ENCODE peak calls at places on chromosomes 12 and 14, in ten cellular contexts. One of them, this sample, is unnamed.

GRCh38 chr14:68346540-68347232 is 446.2 kb downstream of the ZFP36L1 start:
- DNase-seq in HFFc6: no peak
- DNase-seq in sigmoid colon: no peak
- DNase-seq in H1: no peak
- DNase-seq in K562: no peak
- DNase-seq in WTC11: no peak
- DNase-seq in breast epithelium: no peak
- DNase-seq in fibroblast of pulmonary artery: peak
- DNase-seq in brain microvascular endothelial cell: no peak
- DNase-seq in body of pancreas: no peak
- DNase-seq in this sample: no peak

GRCh38 chr14:103896578-103896977 is 31.7 kb upstream of the TDRD9 start:
- DNase-seq in body of pancreas: no peak
- DNase-seq in HFFc6: no peak
- DNase-seq in fibroblast of pulmonary artery: no peak
- DNase-seq in H1: no peak
- DNase-seq in breast epithelium: no peak
- DNase-seq in K562: no peak
- DNase-seq in WTC11: no peak
- DNase-seq in sigmoid colon: no peak
- DNase-seq in brain microvascular endothelial cell: no peak
- DNase-seq in this sample: no peak

GRCh38 chr12:11446372-11446771 is 51.0 kb upstream of the PRB2 start:
- DNase-seq in breast epithelium: no peak
- DNase-seq in sigmoid colon: no peak
- DNase-seq in brain microvascular endothelial cell: peak
- DNase-seq in HFFc6: peak
- DNase-seq in H1: no peak
- DNase-seq in body of pancreas: no peak
- DNase-seq in WTC11: no peak
- DNase-seq in fibroblast of pulmonary artery: no peak
- DNase-seq in K562: no peak
- DNase-seq in this sample: no peak

GRCh38 chr12:114925076-114925475 is 241.1 kb upstream of the TBX3 start:
- DNase-seq in breast epithelium: no peak
- DNase-seq in brain microvascular endothelial cell: no peak
- DNase-seq in WTC11: no peak
- DNase-seq in K562: no peak
- DNase-seq in fibroblast of pulmonary artery: no peak
- DNase-seq in body of pancreas: no peak
- DNase-seq in sigmoid colon: no peak
- DNase-seq in HFFc6: no peak
- DNase-seq in H1: no peak
- DNase-seq in this sample: no peak

GRCh38 chr12:132429932-132430643 is 59.9 kb upstream of the FBRSL1 start:
- DNase-seq in H1: no peak
- DNase-seq in HFFc6: no peak
- DNase-seq in K562: peak
- DNase-seq in fibroblast of pulmonary artery: no peak
- DNase-seq in brain microvascular endothelial cell: no peak
- DNase-seq in breast epithelium: no peak
- DNase-seq in sigmoid colon: no peak
- DNase-seq in WTC11: peak
- DNase-seq in body of pancreas: peak
- DNase-seq in this sample: no peak

GRCh38 chr12:113723631-113724030 is 242.5 kb downstream of the RBM19 start:
- DNase-seq in WTC11: no peak
- DNase-seq in H1: no peak
- DNase-seq in breast epithelium: no peak
- DNase-seq in K562: no peak
- DNase-seq in sigmoid colon: no peak
- DNase-seq in body of pancreas: no peak
- DNase-seq in fibroblast of pulmonary artery: no peak
- DNase-seq in HFFc6: no peak
- DNase-seq in brain microvascular endothelial cell: no peak
- DNase-seq in this sample: no peak

GRCh38 chr12:65631621-65632111 is 192.6 kb upstream of the HMGA2 start:
- DNase-seq in H1: no peak
- DNase-seq in K562: no peak
- DNase-seq in WTC11: no peak
- DNase-seq in fibroblast of pulmonary artery: peak
- DNase-seq in body of pancreas: peak
- DNase-seq in brain microvascular endothelial cell: peak
- DNase-seq in sigmoid colon: no peak
- DNase-seq in breast epithelium: peak
- DNase-seq in HFFc6: peak
- DNase-seq in this sample: peak

GRCh38 chr12:2689879-2690278 is 104.9 kb upstream of the FKBP4 start:
- DNase-seq in body of pancreas: no peak
- DNase-seq in K562: no peak
- DNase-seq in HFFc6: no peak
- DNase-seq in breast epithelium: no peak
- DNase-seq in H1: no peak
- DNase-seq in WTC11: no peak
- DNase-seq in brain microvascular endothelial cell: no peak
- DNase-seq in fibroblast of pulmonary artery: no peak
- DNase-seq in sigmoid colon: no peak
- DNase-seq in this sample: no peak

GRCh38 chr14:89270439-89271227 is 146.4 kb downstream of the FOXN3 start:
- DNase-seq in sigmoid colon: no peak
- DNase-seq in breast epithelium: no peak
- DNase-seq in K562: no peak
- DNase-seq in body of pancreas: peak
- DNase-seq in fibroblast of pulmonary artery: no peak
- DNase-seq in H1: no peak
- DNase-seq in WTC11: no peak
- DNase-seq in brain microvascular endothelial cell: no peak
- DNase-seq in HFFc6: no peak
- DNase-seq in this sample: peak

GRCh38 chr12:48771588-48772112 is 17.2 kb downstream of the ADCY6 start:
- DNase-seq in body of pancreas: no peak
- DNase-seq in brain microvascular endothelial cell: no peak
- DNase-seq in breast epithelium: no peak
- DNase-seq in HFFc6: no peak
- DNase-seq in WTC11: no peak
- DNase-seq in H1: no peak
- DNase-seq in K562: no peak
- DNase-seq in fibroblast of pulmonary artery: no peak
- DNase-seq in sigmoid colon: no peak
- DNase-seq in this sample: no peak

GRCh38 chr12:52187640-52188039 is 4.2 kb downstream of the KRT80 start:
- DNase-seq in WTC11: no peak
- DNase-seq in H1: no peak
- DNase-seq in body of pancreas: no peak
- DNase-seq in HFFc6: no peak
- DNase-seq in fibroblast of pulmonary artery: no peak
- DNase-seq in breast epithelium: no peak
- DNase-seq in brain microvascular endothelial cell: no peak
- DNase-seq in K562: no peak
- DNase-seq in sigmoid colon: no peak
- DNase-seq in this sample: no peak

GRCh38 chr14:69247691-69248440 is 12.1 kb upstream of the GALNT16 start:
- DNase-seq in K562: no peak
- DNase-seq in breast epithelium: peak
- DNase-seq in HFFc6: peak
- DNase-seq in sigmoid colon: peak
- DNase-seq in WTC11: no peak
- DNase-seq in body of pancreas: peak
- DNase-seq in H1: no peak
- DNase-seq in fibroblast of pulmonary artery: peak
- DNase-seq in brain microvascular endothelial cell: no peak
- DNase-seq in this sample: no peak

GRCh38 chr12:80239867-80240266 is 140.5 kb downstream of the OTOGL start:
- DNase-seq in breast epithelium: no peak
- DNase-seq in WTC11: no peak
- DNase-seq in K562: no peak
- DNase-seq in sigmoid colon: no peak
- DNase-seq in H1: no peak
- DNase-seq in brain microvascular endothelial cell: no peak
- DNase-seq in fibroblast of pulmonary artery: no peak
- DNase-seq in body of pancreas: no peak
- DNase-seq in HFFc6: no peak
- DNase-seq in this sample: no peak

GRCh38 chr14:96363751-96364336 is 518 bp downstream of the GSKIP start:
- DNase-seq in breast epithelium: peak
- DNase-seq in sigmoid colon: peak
- DNase-seq in body of pancreas: peak
- DNase-seq in fibroblast of pulmonary artery: peak
- DNase-seq in brain microvascular endothelial cell: peak
- DNase-seq in K562: peak
- DNase-seq in H1: no peak
- DNase-seq in HFFc6: peak
- DNase-seq in WTC11: peak
- DNase-seq in this sample: peak

GRCh38 chr14:53999061-53999488 is 42.5 kb upstream of the BMP4 start:
- DNase-seq in WTC11: no peak
- DNase-seq in brain microvascular endothelial cell: peak
- DNase-seq in sigmoid colon: no peak
- DNase-seq in H1: no peak
- DNase-seq in HFFc6: peak
- DNase-seq in body of pancreas: no peak
- DNase-seq in K562: no peak
- DNase-seq in fibroblast of pulmonary artery: peak
- DNase-seq in breast epithelium: no peak
- DNase-seq in this sample: no peak

DNA sequence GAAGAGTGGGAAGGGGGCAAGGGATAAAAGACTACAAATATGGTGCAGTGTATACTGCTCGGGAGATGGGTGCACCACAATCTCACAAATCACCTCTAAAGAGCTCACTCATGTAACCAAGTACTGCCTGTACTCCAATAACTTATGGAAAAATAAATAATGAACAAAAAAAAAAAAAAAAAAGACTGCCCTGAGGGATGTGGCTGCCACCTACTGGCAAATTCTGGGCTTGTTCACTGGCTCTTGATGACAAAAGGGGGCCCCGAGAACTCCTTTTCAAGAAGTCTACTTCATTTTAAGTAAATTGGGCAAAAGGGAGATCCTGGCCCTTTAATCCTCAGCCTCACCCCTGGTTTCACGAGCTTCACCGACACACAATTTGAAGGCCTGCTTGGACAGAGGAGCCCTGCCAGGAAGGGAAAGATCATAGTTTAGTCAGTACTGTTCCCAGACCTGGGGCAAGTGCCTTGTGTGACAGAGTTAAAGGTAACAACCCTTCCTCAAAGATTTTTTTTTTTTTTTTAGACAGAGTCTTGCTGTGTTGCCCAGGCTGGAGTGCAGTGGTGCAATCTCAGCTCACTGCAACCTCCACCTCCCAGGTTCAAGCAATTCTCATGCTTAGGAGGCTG is 26.1 kb upstream of the STAC3 start:
- DNase-seq in H1: no peak
- DNase-seq in breast epithelium: no peak
- DNase-seq in HFFc6: peak
- DNase-seq in fibroblast of pulmonary artery: peak
- DNase-seq in K562: peak
- DNase-seq in body of pancreas: peak
- DNase-seq in WTC11: peak
- DNase-seq in sigmoid colon: no peak
- DNase-seq in brain microvascular endothelial cell: peak
- DNase-seq in this sample: peak
- TF ChIP-seq CTCF in H1: peak
- TF ChIP-seq CTCF in breast epithelium: no peak
- TF ChIP-seq CTCF in HFFc6: peak
- TF ChIP-seq CTCF in fibroblast of pulmonary artery: peak
- TF ChIP-seq CTCF in K562: peak
- TF ChIP-seq CTCF in body of pancreas: no peak
- TF ChIP-seq CTCF in WTC11: no peak
- TF ChIP-seq CTCF in sigmoid colon: no peak
- TF ChIP-seq CTCF in brain microvascular endothelial cell: peak
- TF ChIP-seq CTCF in this sample: peak

DNA sequence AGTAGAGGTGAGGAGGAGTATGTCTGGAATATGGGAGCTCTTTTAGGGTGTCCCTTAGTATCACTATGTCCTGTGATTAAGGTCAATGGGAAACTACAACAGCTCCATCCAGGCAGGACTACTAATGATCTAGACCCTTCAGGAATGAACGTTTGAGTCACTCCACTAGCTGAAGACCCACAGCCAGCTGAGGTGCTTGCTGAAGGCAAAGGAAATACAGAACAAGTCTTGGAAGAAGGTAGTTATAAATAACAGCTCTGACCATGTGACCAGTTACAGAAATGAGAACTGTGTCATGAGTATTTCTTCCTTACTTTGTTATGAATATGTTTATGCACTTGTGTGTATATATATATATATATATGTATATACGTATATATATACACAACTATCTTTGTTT is 40.5 kb upstream of the USP44 start:
- DNase-seq in K562: no peak
- DNase-seq in HFFc6: no peak
- DNase-seq in fibroblast of pulmonary artery: no peak
- DNase-seq in sigmoid colon: no peak
- DNase-seq in H1: no peak
- DNase-seq in WTC11: no peak
- DNase-seq in brain microvascular endothelial cell: peak
- DNase-seq in body of pancreas: no peak
- DNase-seq in breast epithelium: no peak
- DNase-seq in this sample: no peak
- TF ChIP-seq CTCF in K562: no peak
- TF ChIP-seq CTCF in HFFc6: no peak
- TF ChIP-seq CTCF in fibroblast of pulmonary artery: no peak
- TF ChIP-seq CTCF in sigmoid colon: no peak
- TF ChIP-seq CTCF in H1: no peak
- TF ChIP-seq CTCF in WTC11: no peak
- TF ChIP-seq CTCF in brain microvascular endothelial cell: no peak
- TF ChIP-seq CTCF in body of pancreas: no peak
- TF ChIP-seq CTCF in breast epithelium: no peak
- TF ChIP-seq CTCF in this sample: no peak

GRCh38 chr14:73283592-73284379 is 46.5 kb downstream of the PAPLN start:
- DNase-seq in fibroblast of pulmonary artery: peak
- DNase-seq in body of pancreas: no peak
- DNase-seq in sigmoid colon: no peak
- DNase-seq in HFFc6: peak
- DNase-seq in K562: no peak
- DNase-seq in WTC11: peak
- DNase-seq in brain microvascular endothelial cell: no peak
- DNase-seq in H1: peak
- DNase-seq in breast epithelium: no peak
- DNase-seq in this sample: no peak
- TF ChIP-seq CTCF in fibroblast of pulmonary artery: peak
- TF ChIP-seq CTCF in body of pancreas: no peak
- TF ChIP-seq CTCF in sigmoid colon: no peak
- TF ChIP-seq CTCF in HFFc6: peak
- TF ChIP-seq CTCF in K562: no peak
- TF ChIP-seq CTCF in WTC11: no peak
- TF ChIP-seq CTCF in brain microvascular endothelial cell: peak
- TF ChIP-seq CTCF in H1: peak
- TF ChIP-seq CTCF in breast epithelium: no peak
- TF ChIP-seq CTCF in this sample: no peak

DNA sequence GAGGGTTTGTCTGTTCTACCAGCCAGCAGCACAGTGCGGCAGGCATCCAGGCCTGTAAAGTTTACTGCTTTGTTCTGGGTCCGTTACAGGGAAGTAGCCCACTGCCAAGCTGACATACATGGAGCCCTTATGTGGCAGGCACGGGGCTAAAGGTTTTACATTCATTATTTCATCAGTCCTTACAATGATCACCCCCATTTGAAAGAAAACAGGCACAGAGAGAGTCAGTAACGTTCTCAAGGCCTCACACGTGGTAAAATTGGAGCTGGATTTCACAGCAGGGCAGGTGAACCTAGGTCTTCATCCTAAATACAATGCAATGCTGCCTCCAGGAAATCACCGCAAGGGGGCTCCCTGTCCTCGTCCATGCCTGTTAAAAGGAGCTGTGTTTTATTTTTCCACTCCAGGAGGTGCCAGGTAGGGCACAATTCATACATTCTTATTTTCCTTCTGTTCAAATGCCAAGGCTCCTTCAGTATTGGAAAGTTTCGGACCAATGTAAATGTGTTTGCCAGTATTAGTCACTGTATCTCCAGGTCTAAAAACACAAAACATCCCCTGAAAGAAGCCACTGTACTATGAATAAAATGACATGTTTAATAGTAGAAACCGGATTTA is 172.2 kb upstream of the GZMB start:
- DNase-seq in brain microvascular endothelial cell: peak
- DNase-seq in WTC11: peak
- DNase-seq in K562: peak
- DNase-seq in H1: peak
- DNase-seq in breast epithelium: peak
- DNase-seq in body of pancreas: peak
- DNase-seq in sigmoid colon: peak
- DNase-seq in fibroblast of pulmonary artery: peak
- DNase-seq in HFFc6: peak
- DNase-seq in this sample: peak
- TF ChIP-seq CTCF in brain microvascular endothelial cell: peak
- TF ChIP-seq CTCF in WTC11: peak
- TF ChIP-seq CTCF in K562: peak
- TF ChIP-seq CTCF in H1: peak
- TF ChIP-seq CTCF in breast epithelium: peak
- TF ChIP-seq CTCF in body of pancreas: peak
- TF ChIP-seq CTCF in sigmoid colon: peak
- TF ChIP-seq CTCF in fibroblast of pulmonary artery: peak
- TF ChIP-seq CTCF in HFFc6: peak
- TF ChIP-seq CTCF in this sample: peak

This sample was measured in PC-9.